ENCODE peak calls at places on chromosomes 5 and 9, in ten cellular contexts. One of them, this sample, is unnamed. For H3K4me1, the result is how much of the 10 kb centered on the place peaks cover.

GRCh38 chr5:24226492-24226891 is 418.3 kb downstream of the CDH10 start:
- DNase-seq in PC-3: no peak
- DNase-seq in DND-41: no peak
- DNase-seq in effector memory CD4-positive, alpha-beta T cell: no peak
- DNase-seq in tibial artery: peak
- DNase-seq in adrenal gland: no peak
- DNase-seq in SJSA1: no peak
- DNase-seq in CD4-positive, CD25-positive, alpha-beta regulatory T cell: no peak
- DNase-seq in cardiac muscle cell: peak
- DNase-seq in heart right ventricle: no peak
- DNase-seq in this sample: no peak

GRCh38 chr9:136170291-136170901 is 34.5 kb downstream of the LHX3 start:
- DNase-seq in CD4-positive, CD25-positive, alpha-beta regulatory T cell: peak
- DNase-seq in PC-3: peak
- DNase-seq in DND-41: peak
- DNase-seq in adrenal gland: peak
- DNase-seq in SJSA1: no peak
- DNase-seq in cardiac muscle cell: peak
- DNase-seq in tibial artery: no peak
- DNase-seq in heart right ventricle: peak
- DNase-seq in effector memory CD4-positive, alpha-beta T cell: peak
- DNase-seq in this sample: peak

GRCh38 chr9:132411091-132411508 is 1.1 kb downstream of the CFAP77 start:
- DNase-seq in tibial artery: no peak
- DNase-seq in DND-41: peak
- DNase-seq in cardiac muscle cell: peak
- DNase-seq in heart right ventricle: peak
- DNase-seq in CD4-positive, CD25-positive, alpha-beta regulatory T cell: peak
- DNase-seq in adrenal gland: no peak
- DNase-seq in SJSA1: no peak
- DNase-seq in PC-3: peak
- DNase-seq in effector memory CD4-positive, alpha-beta T cell: peak
- DNase-seq in this sample: peak

GRCh38 chr5:178208540-178209227 is 4.4 kb downstream of the HNRNPAB start:
- DNase-seq in PC-3: no peak
- DNase-seq in tibial artery: peak
- DNase-seq in cardiac muscle cell: no peak
- DNase-seq in heart right ventricle: no peak
- DNase-seq in CD4-positive, CD25-positive, alpha-beta regulatory T cell: no peak
- DNase-seq in DND-41: no peak
- DNase-seq in SJSA1: no peak
- DNase-seq in adrenal gland: peak
- DNase-seq in effector memory CD4-positive, alpha-beta T cell: no peak
- DNase-seq in this sample: no peak

GRCh38 chr9:132702254-132702653 is 32.0 kb downstream of the GTF3C4 start:
- DNase-seq in PC-3: no peak
- DNase-seq in effector memory CD4-positive, alpha-beta T cell: no peak
- DNase-seq in cardiac muscle cell: no peak
- DNase-seq in heart right ventricle: no peak
- DNase-seq in CD4-positive, CD25-positive, alpha-beta regulatory T cell: no peak
- DNase-seq in adrenal gland: no peak
- DNase-seq in tibial artery: no peak
- DNase-seq in SJSA1: no peak
- DNase-seq in DND-41: no peak
- DNase-seq in this sample: no peak

GRCh38 chr5:31809037-31809910 is 170.3 kb downstream of the PDZD2 start:
- DNase-seq in effector memory CD4-positive, alpha-beta T cell: no peak
- DNase-seq in cardiac muscle cell: peak
- DNase-seq in tibial artery: peak
- DNase-seq in heart right ventricle: peak
- DNase-seq in CD4-positive, CD25-positive, alpha-beta regulatory T cell: no peak
- DNase-seq in adrenal gland: peak
- DNase-seq in SJSA1: no peak
- DNase-seq in PC-3: peak
- DNase-seq in DND-41: peak
- DNase-seq in this sample: no peak

GRCh38 chr5:137621306-137621705 is 114.6 kb downstream of the KLHL3 start:
- DNase-seq in heart right ventricle: no peak
- DNase-seq in effector memory CD4-positive, alpha-beta T cell: no peak
- DNase-seq in CD4-positive, CD25-positive, alpha-beta regulatory T cell: no peak
- DNase-seq in adrenal gland: no peak
- DNase-seq in DND-41: no peak
- DNase-seq in PC-3: no peak
- DNase-seq in SJSA1: peak
- DNase-seq in cardiac muscle cell: no peak
- DNase-seq in tibial artery: no peak
- DNase-seq in this sample: no peak

GRCh38 chr9:13266172-13266571 is 13.3 kb downstream of the MPDZ start:
- DNase-seq in DND-41: no peak
- DNase-seq in heart right ventricle: no peak
- DNase-seq in cardiac muscle cell: peak
- DNase-seq in PC-3: no peak
- DNase-seq in CD4-positive, CD25-positive, alpha-beta regulatory T cell: no peak
- DNase-seq in tibial artery: no peak
- DNase-seq in SJSA1: no peak
- DNase-seq in adrenal gland: no peak
- DNase-seq in effector memory CD4-positive, alpha-beta T cell: no peak
- DNase-seq in this sample: no peak

GRCh38 chr5:134545070-134545868 is 19.8 kb downstream of the JADE2 start:
- DNase-seq in effector memory CD4-positive, alpha-beta T cell: no peak
- DNase-seq in SJSA1: no peak
- DNase-seq in CD4-positive, CD25-positive, alpha-beta regulatory T cell: peak
- DNase-seq in tibial artery: peak
- DNase-seq in cardiac muscle cell: peak
- DNase-seq in DND-41: peak
- DNase-seq in heart right ventricle: peak
- DNase-seq in PC-3: no peak
- DNase-seq in adrenal gland: peak
- DNase-seq in this sample: peak

GRCh38 chr5:133875179-133875578 is 93.2 kb downstream of the C5orf15 start:
- DNase-seq in CD4-positive, CD25-positive, alpha-beta regulatory T cell: no peak
- DNase-seq in tibial artery: no peak
- DNase-seq in PC-3: no peak
- DNase-seq in adrenal gland: no peak
- DNase-seq in cardiac muscle cell: no peak
- DNase-seq in effector memory CD4-positive, alpha-beta T cell: no peak
- DNase-seq in DND-41: no peak
- DNase-seq in heart right ventricle: no peak
- DNase-seq in SJSA1: no peak
- DNase-seq in this sample: no peak

GRCh38 chr5:139569276-139569955 is 8.3 kb downstream of the UBE2D2 start:
- DNase-seq in cardiac muscle cell: no peak
- DNase-seq in heart right ventricle: no peak
- DNase-seq in tibial artery: no peak
- DNase-seq in CD4-positive, CD25-positive, alpha-beta regulatory T cell: no peak
- DNase-seq in effector memory CD4-positive, alpha-beta T cell: no peak
- DNase-seq in adrenal gland: no peak
- DNase-seq in PC-3: no peak
- DNase-seq in SJSA1: no peak
- DNase-seq in DND-41: no peak
- DNase-seq in this sample: no peak

GRCh38 chr9:128276574-128277270 is 646 bp downstream of the SWI5 start:
- DNase-seq in effector memory CD4-positive, alpha-beta T cell: no peak
- DNase-seq in SJSA1: no peak
- DNase-seq in tibial artery: peak
- DNase-seq in PC-3: no peak
- DNase-seq in DND-41: no peak
- DNase-seq in heart right ventricle: peak
- DNase-seq in cardiac muscle cell: peak
- DNase-seq in CD4-positive, CD25-positive, alpha-beta regulatory T cell: no peak
- DNase-seq in adrenal gland: peak
- DNase-seq in this sample: no peak

GRCh38 chr9:128275198-128276007 is at the start of gene GOLGA2:
- DNase-seq in heart right ventricle: no peak
- DNase-seq in tibial artery: no peak
- DNase-seq in SJSA1: peak
- DNase-seq in PC-3: no peak
- DNase-seq in DND-41: no peak
- DNase-seq in effector memory CD4-positive, alpha-beta T cell: no peak
- DNase-seq in adrenal gland: peak
- DNase-seq in CD4-positive, CD25-positive, alpha-beta regulatory T cell: no peak
- DNase-seq in cardiac muscle cell: peak
- DNase-seq in this sample: no peak

GRCh38 chr9:128282500-128282899 is 6.4 kb downstream of the SWI5 start:
- DNase-seq in cardiac muscle cell: peak
- DNase-seq in adrenal gland: no peak
- DNase-seq in SJSA1: no peak
- DNase-seq in DND-41: no peak
- DNase-seq in tibial artery: no peak
- DNase-seq in CD4-positive, CD25-positive, alpha-beta regulatory T cell: no peak
- DNase-seq in effector memory CD4-positive, alpha-beta T cell: no peak
- DNase-seq in PC-3: peak
- DNase-seq in heart right ventricle: no peak
- DNase-seq in this sample: no peak

GRCh38 chr9:128276008-128276573 is at the start of gene SWI5:
- DNase-seq in heart right ventricle: peak
- DNase-seq in adrenal gland: peak
- DNase-seq in effector memory CD4-positive, alpha-beta T cell: peak
- DNase-seq in cardiac muscle cell: peak
- DNase-seq in DND-41: peak
- DNase-seq in CD4-positive, CD25-positive, alpha-beta regulatory T cell: peak
- DNase-seq in tibial artery: peak
- DNase-seq in PC-3: peak
- DNase-seq in SJSA1: peak
- DNase-seq in this sample: peak

DNA sequence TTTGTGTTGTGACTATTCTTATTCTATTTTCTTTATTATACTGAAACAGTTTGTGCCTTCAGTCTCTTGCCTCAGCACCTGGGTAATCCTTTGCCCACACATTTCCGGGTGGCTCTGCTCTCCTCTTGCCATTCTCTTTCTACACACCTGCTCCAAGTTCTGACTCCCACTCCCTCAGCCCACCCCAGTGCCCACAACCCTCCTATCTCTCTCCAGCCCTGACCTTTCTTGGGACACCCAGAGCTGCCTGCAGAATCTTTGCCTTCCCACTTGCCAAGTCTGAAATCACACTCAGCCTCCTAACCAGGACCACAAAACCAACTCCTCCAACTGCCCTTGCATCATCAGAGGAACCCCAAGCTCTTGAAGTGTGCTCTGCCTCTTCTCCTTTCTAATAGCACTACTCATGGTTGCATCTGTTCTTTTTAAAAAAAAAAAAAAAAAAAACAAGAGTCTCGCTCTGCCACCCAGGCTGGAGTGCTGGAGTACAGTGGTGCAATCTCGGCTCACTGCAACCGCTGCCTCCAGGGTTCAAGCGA is 4.1 kb downstream of the SWI5 start:
- DNase-seq in effector memory CD4-positive, alpha-beta T cell: no peak
- DNase-seq in heart right ventricle: no peak
- DNase-seq in PC-3: no peak
- DNase-seq in DND-41: no peak
- DNase-seq in SJSA1: no peak
- DNase-seq in cardiac muscle cell: peak
- DNase-seq in CD4-positive, CD25-positive, alpha-beta regulatory T cell: no peak
- DNase-seq in tibial artery: no peak
- DNase-seq in adrenal gland: no peak
- DNase-seq in this sample: no peak
- H3K4me3 ChIP-seq in effector memory CD4-positive, alpha-beta T cell: no peak
- H3K4me3 ChIP-seq in heart right ventricle: no peak
- H3K4me3 ChIP-seq in PC-3: no peak
- H3K4me3 ChIP-seq in DND-41: no peak
- H3K4me3 ChIP-seq in SJSA1: no peak
- H3K4me3 ChIP-seq in cardiac muscle cell: no peak
- H3K4me3 ChIP-seq in CD4-positive, CD25-positive, alpha-beta regulatory T cell: no peak
- H3K4me3 ChIP-seq in tibial artery: no peak
- H3K4me3 ChIP-seq in adrenal gland: no peak
- H3K4me3 ChIP-seq in this sample: no peak

GRCh38 chr9:94912700-94913249 is 186.3 kb downstream of the AOPEP start:
- DNase-seq in SJSA1: peak
- DNase-seq in heart right ventricle: no peak
- DNase-seq in PC-3: peak
- DNase-seq in CD4-positive, CD25-positive, alpha-beta regulatory T cell: no peak
- DNase-seq in DND-41: no peak
- DNase-seq in adrenal gland: no peak
- DNase-seq in cardiac muscle cell: peak
- DNase-seq in effector memory CD4-positive, alpha-beta T cell: no peak
- DNase-seq in tibial artery: no peak
- DNase-seq in this sample: no peak
- H3K4me1 ChIP-seq in SJSA1: under half
- H3K4me1 ChIP-seq in heart right ventricle: under half
- H3K4me1 ChIP-seq in PC-3: half or more
- H3K4me1 ChIP-seq in CD4-positive, CD25-positive, alpha-beta regulatory T cell: under half
- H3K4me1 ChIP-seq in DND-41: under half
- H3K4me1 ChIP-seq in adrenal gland: under half
- H3K4me1 ChIP-seq in cardiac muscle cell: half or more
- H3K4me1 ChIP-seq in effector memory CD4-positive, alpha-beta T cell: under half
- H3K4me1 ChIP-seq in tibial artery: under half
- H3K4me1 ChIP-seq in this sample: under half

GRCh38 chr5:173306695-173307094 is 21.5 kb downstream of the STC2 start:
- DNase-seq in DND-41: no peak
- DNase-seq in effector memory CD4-positive, alpha-beta T cell: no peak
- DNase-seq in SJSA1: no peak
- DNase-seq in heart right ventricle: no peak
- DNase-seq in PC-3: no peak
- DNase-seq in cardiac muscle cell: no peak
- DNase-seq in tibial artery: no peak
- DNase-seq in adrenal gland: no peak
- DNase-seq in CD4-positive, CD25-positive, alpha-beta regulatory T cell: no peak
- DNase-seq in this sample: no peak

GRCh38 chr5:173303878-173304590 is 24.2 kb downstream of the STC2 start:
- DNase-seq in effector memory CD4-positive, alpha-beta T cell: no peak
- DNase-seq in PC-3: peak
- DNase-seq in SJSA1: no peak
- DNase-seq in cardiac muscle cell: no peak
- DNase-seq in DND-41: no peak
- DNase-seq in adrenal gland: no peak
- DNase-seq in tibial artery: no peak
- DNase-seq in CD4-positive, CD25-positive, alpha-beta regulatory T cell: no peak
- DNase-seq in heart right ventricle: no peak
- DNase-seq in this sample: no peak

GRCh38 chr5:173301695-173302545 is 26.3 kb downstream of the STC2 start:
- DNase-seq in CD4-positive, CD25-positive, alpha-beta regulatory T cell: no peak
- DNase-seq in DND-41: no peak
- DNase-seq in effector memory CD4-positive, alpha-beta T cell: no peak
- DNase-seq in cardiac muscle cell: peak
- DNase-seq in PC-3: no peak
- DNase-seq in SJSA1: no peak
- DNase-seq in adrenal gland: no peak
- DNase-seq in tibial artery: no peak
- DNase-seq in heart right ventricle: no peak
- DNase-seq in this sample: no peak

GRCh38 chr5:173302546-173303155 is 25.6 kb downstream of the STC2 start:
- DNase-seq in SJSA1: peak
- DNase-seq in cardiac muscle cell: peak
- DNase-seq in DND-41: no peak
- DNase-seq in PC-3: peak
- DNase-seq in effector memory CD4-positive, alpha-beta T cell: no peak
- DNase-seq in heart right ventricle: no peak
- DNase-seq in adrenal gland: peak
- DNase-seq in tibial artery: no peak
- DNase-seq in CD4-positive, CD25-positive, alpha-beta regulatory T cell: no peak
- DNase-seq in this sample: no peak

GRCh38 chr5:173304591-173304988 is 23.6 kb downstream of the STC2 start:
- DNase-seq in heart right ventricle: no peak
- DNase-seq in tibial artery: no peak
- DNase-seq in CD4-positive, CD25-positive, alpha-beta regulatory T cell: no peak
- DNase-seq in SJSA1: no peak
- DNase-seq in PC-3: peak
- DNase-seq in DND-41: no peak
- DNase-seq in cardiac muscle cell: no peak
- DNase-seq in adrenal gland: no peak
- DNase-seq in effector memory CD4-positive, alpha-beta T cell: no peak
- DNase-seq in this sample: no peak
- H3K4me3 ChIP-seq in heart right ventricle: no peak
- H3K4me3 ChIP-seq in tibial artery: no peak
- H3K4me3 ChIP-seq in CD4-positive, CD25-positive, alpha-beta regulatory T cell: no peak
- H3K4me3 ChIP-seq in SJSA1: no peak
- H3K4me3 ChIP-seq in PC-3: peak
- H3K4me3 ChIP-seq in DND-41: no peak
- H3K4me3 ChIP-seq in cardiac muscle cell: no peak
- H3K4me3 ChIP-seq in adrenal gland: no peak
- H3K4me3 ChIP-seq in effector memory CD4-positive, alpha-beta T cell: no peak
- H3K4me3 ChIP-seq in this sample: no peak

GRCh38 chr9:101398930-101399640 is 434 bp downstream of the ZNF189 start:
- DNase-seq in SJSA1: peak
- DNase-seq in adrenal gland: peak
- DNase-seq in CD4-positive, CD25-positive, alpha-beta regulatory T cell: no peak
- DNase-seq in DND-41: no peak
- DNase-seq in effector memory CD4-positive, alpha-beta T cell: no peak
- DNase-seq in heart right ventricle: no peak
- DNase-seq in cardiac muscle cell: no peak
- DNase-seq in PC-3: no peak
- DNase-seq in tibial artery: peak
- DNase-seq in this sample: no peak
- H3K4me1 ChIP-seq in SJSA1: under half
- H3K4me1 ChIP-seq in adrenal gland: under half
- H3K4me1 ChIP-seq in CD4-positive, CD25-positive, alpha-beta regulatory T cell: under half
- H3K4me1 ChIP-seq in DND-41: under half
- H3K4me1 ChIP-seq in effector memory CD4-positive, alpha-beta T cell: under half
- H3K4me1 ChIP-seq in heart right ventricle: under half
- H3K4me1 ChIP-seq in cardiac muscle cell: under half
- H3K4me1 ChIP-seq in PC-3: under half
- H3K4me1 ChIP-seq in tibial artery: under half
- H3K4me1 ChIP-seq in this sample: half or more

This sample was measured in CD4-positive, alpha-beta memory T cell.